ENCODE peak calls at places on chromosomes 16 and 17, in five cellular contexts. One of them, this sample, is unnamed. For H3K36me3, the result is how much of the 10 kb centered on the place peaks cover.

GRCh38 chr17:45200701-45201100 is 21.0 kb upstream of the FMNL1 start:
- DNase-seq in CD8-positive, alpha-beta memory T cell: no peak
- DNase-seq in heart left ventricle: peak
- DNase-seq in GM23248: no peak
- DNase-seq in fibroblast of lung: no peak
- DNase-seq in this sample: no peak

GRCh38 chr16:30166202-30166902 is 17.1 kb upstream of the CORO1A start:
- DNase-seq in GM23248: no peak
- DNase-seq in heart left ventricle: no peak
- DNase-seq in fibroblast of lung: no peak
- DNase-seq in CD8-positive, alpha-beta memory T cell: peak
- DNase-seq in this sample: no peak

GRCh38 chr17:1829579-1830257 is at the start of the genes RPA1 and SMYD4:
- DNase-seq in fibroblast of lung: peak
- DNase-seq in GM23248: peak
- DNase-seq in heart left ventricle: peak
- DNase-seq in CD8-positive, alpha-beta memory T cell: peak
- DNase-seq in this sample: peak

GRCh38 chr17:57945999-57946797 is 9.0 kb downstream of the CUEDC1 start:
- DNase-seq in fibroblast of lung: peak
- DNase-seq in GM23248: peak
- DNase-seq in CD8-positive, alpha-beta memory T cell: no peak
- DNase-seq in heart left ventricle: no peak
- DNase-seq in this sample: no peak

GRCh38 chr17:68460715-68461114 is 3.4 kb upstream of the WIPI1 start:
- DNase-seq in CD8-positive, alpha-beta memory T cell: peak
- DNase-seq in GM23248: no peak
- DNase-seq in fibroblast of lung: no peak
- DNase-seq in heart left ventricle: no peak
- DNase-seq in this sample: no peak

GRCh38 chr17:63988741-63989621 is 9.2 kb upstream of the PRR29 start:
- DNase-seq in GM23248: peak
- DNase-seq in CD8-positive, alpha-beta memory T cell: no peak
- DNase-seq in heart left ventricle: no peak
- DNase-seq in fibroblast of lung: no peak
- DNase-seq in this sample: no peak

GRCh38 chr17:16313159-16314090 is 39.8 kb downstream of the CENPV start:
- DNase-seq in GM23248: no peak
- DNase-seq in fibroblast of lung: peak
- DNase-seq in CD8-positive, alpha-beta memory T cell: no peak
- DNase-seq in heart left ventricle: no peak
- DNase-seq in this sample: peak

GRCh38 chr16:48385272-48385953 is at the start of gene SIAH1:
- DNase-seq in fibroblast of lung: peak
- DNase-seq in CD8-positive, alpha-beta memory T cell: peak
- DNase-seq in heart left ventricle: peak
- DNase-seq in GM23248: peak
- DNase-seq in this sample: peak

GRCh38 chr17:45246861-45247428 is 14.9 kb downstream of the SPATA32 start:
- DNase-seq in fibroblast of lung: peak
- DNase-seq in GM23248: peak
- DNase-seq in heart left ventricle: no peak
- DNase-seq in CD8-positive, alpha-beta memory T cell: no peak
- DNase-seq in this sample: peak

GRCh38 chr17:67469208-67469980 is 92.3 kb downstream of the PITPNC1 start:
- DNase-seq in heart left ventricle: no peak
- DNase-seq in GM23248: no peak
- DNase-seq in CD8-positive, alpha-beta memory T cell: peak
- DNase-seq in fibroblast of lung: peak
- DNase-seq in this sample: no peak

GRCh38 chr16:67110136-67110847 is 551 bp downstream of the PHAF1 start:
- DNase-seq in heart left ventricle: no peak
- DNase-seq in GM23248: no peak
- DNase-seq in CD8-positive, alpha-beta memory T cell: no peak
- DNase-seq in fibroblast of lung: no peak
- DNase-seq in this sample: no peak

GRCh38 chr17:6651483-6652452 is at the start of the genes C17orf100 and MED31:
- DNase-seq in GM23248: peak
- DNase-seq in heart left ventricle: peak
- DNase-seq in fibroblast of lung: peak
- DNase-seq in CD8-positive, alpha-beta memory T cell: peak
- DNase-seq in this sample: peak

GRCh38 chr17:35433075-35433894 is 985 bp upstream of the SLFN12 start:
- DNase-seq in GM23248: peak
- DNase-seq in heart left ventricle: peak
- DNase-seq in fibroblast of lung: peak
- DNase-seq in CD8-positive, alpha-beta memory T cell: no peak
- DNase-seq in this sample: peak

GRCh38 chr16:81486555-81487061 is 42.0 kb downstream of the CMIP start:
- DNase-seq in heart left ventricle: peak
- DNase-seq in CD8-positive, alpha-beta memory T cell: no peak
- DNase-seq in GM23248: peak
- DNase-seq in fibroblast of lung: peak
- DNase-seq in this sample: no peak

GRCh38 chr16:55948230-55948629 is 73.1 kb upstream of the CES5A start:
- DNase-seq in CD8-positive, alpha-beta memory T cell: no peak
- DNase-seq in GM23248: no peak
- DNase-seq in fibroblast of lung: no peak
- DNase-seq in heart left ventricle: no peak
- DNase-seq in this sample: no peak

DNA sequence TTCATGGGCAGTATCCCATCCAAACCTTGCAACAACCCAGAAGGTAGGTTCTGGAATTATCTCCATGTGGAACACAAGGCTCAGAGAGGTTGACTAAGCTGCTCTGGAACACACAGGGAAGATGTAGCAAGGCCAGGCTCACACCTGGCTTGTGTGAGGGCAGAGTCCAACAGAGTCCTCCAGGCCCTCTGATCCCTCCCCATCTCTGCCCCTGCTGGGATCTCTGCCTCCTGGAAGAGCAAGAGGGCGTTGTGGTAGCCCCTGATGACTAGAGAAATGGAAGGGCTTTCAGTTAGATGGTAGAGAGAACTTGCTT is 7.0 kb upstream of the PPP1R1B start:
- DNase-seq in heart left ventricle: no peak
- DNase-seq in CD8-positive, alpha-beta memory T cell: no peak
- DNase-seq in fibroblast of lung: no peak
- DNase-seq in GM23248: no peak
- DNase-seq in this sample: no peak
- H3K4me3 ChIP-seq in heart left ventricle: no peak
- H3K4me3 ChIP-seq in CD8-positive, alpha-beta memory T cell: no peak
- H3K4me3 ChIP-seq in fibroblast of lung: no peak
- H3K4me3 ChIP-seq in GM23248: no peak
- H3K4me3 ChIP-seq in this sample: no peak

DNA sequence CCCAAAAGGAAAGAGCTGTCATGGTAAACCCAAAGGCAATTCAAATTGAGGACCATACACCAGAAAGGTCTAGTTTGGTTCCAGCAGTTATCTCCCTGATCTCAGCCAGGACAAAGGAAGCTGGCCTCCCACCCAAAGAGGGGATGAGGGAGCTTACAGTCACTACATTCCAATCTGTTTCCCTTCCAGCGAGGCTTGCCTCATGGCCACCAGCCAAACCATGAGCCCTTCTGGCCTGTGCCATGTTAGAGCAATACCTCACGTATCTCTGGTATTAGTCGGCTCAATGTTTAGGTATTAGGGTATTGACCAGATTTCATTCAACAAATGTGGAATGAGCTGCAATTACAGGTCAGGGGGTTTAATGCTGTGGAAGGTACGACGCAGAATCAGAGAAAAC is 8.4 kb downstream of the NDUFAB1 start:
- DNase-seq in GM23248: peak
- DNase-seq in heart left ventricle: peak
- DNase-seq in fibroblast of lung: peak
- DNase-seq in CD8-positive, alpha-beta memory T cell: no peak
- DNase-seq in this sample: no peak
- H3K36me3 ChIP-seq in GM23248: under half
- H3K36me3 ChIP-seq in heart left ventricle: half or more
- H3K36me3 ChIP-seq in fibroblast of lung: under half
- H3K36me3 ChIP-seq in CD8-positive, alpha-beta memory T cell: under half
- H3K36me3 ChIP-seq in this sample: under half

GRCh38 chr16:27108826-27109665 is 42.3 kb downstream of the C16orf82 start:
- DNase-seq in heart left ventricle: no peak
- DNase-seq in fibroblast of lung: no peak
- DNase-seq in GM23248: no peak
- DNase-seq in CD8-positive, alpha-beta memory T cell: no peak
- DNase-seq in this sample: no peak

GRCh38 chr16:27110524-27110896 is 43.8 kb downstream of the C16orf82 start:
- DNase-seq in CD8-positive, alpha-beta memory T cell: no peak
- DNase-seq in GM23248: no peak
- DNase-seq in fibroblast of lung: no peak
- DNase-seq in heart left ventricle: no peak
- DNase-seq in this sample: no peak

GRCh38 chr16:27108051-27108770 is 41.5 kb downstream of the C16orf82 start:
- DNase-seq in CD8-positive, alpha-beta memory T cell: no peak
- DNase-seq in heart left ventricle: no peak
- DNase-seq in fibroblast of lung: no peak
- DNase-seq in GM23248: no peak
- DNase-seq in this sample: no peak

GRCh38 chr16:27111486-27111885 is 44.8 kb downstream of the C16orf82 start:
- DNase-seq in CD8-positive, alpha-beta memory T cell: no peak
- DNase-seq in fibroblast of lung: no peak
- DNase-seq in heart left ventricle: no peak
- DNase-seq in GM23248: no peak
- DNase-seq in this sample: no peak

GRCh38 chr16:27109666-27110523 is 43.2 kb downstream of the C16orf82 start:
- DNase-seq in heart left ventricle: peak
- DNase-seq in fibroblast of lung: peak
- DNase-seq in CD8-positive, alpha-beta memory T cell: peak
- DNase-seq in GM23248: peak
- DNase-seq in this sample: peak
- H3K4me3 ChIP-seq in heart left ventricle: no peak
- H3K4me3 ChIP-seq in fibroblast of lung: peak
- H3K4me3 ChIP-seq in CD8-positive, alpha-beta memory T cell: peak
- H3K4me3 ChIP-seq in GM23248: peak
- H3K4me3 ChIP-seq in this sample: peak

GRCh38 chr16:85675528-85675927 is 13.2 kb downstream of the GINS2 start:
- DNase-seq in fibroblast of lung: peak
- DNase-seq in heart left ventricle: no peak
- DNase-seq in GM23248: peak
- DNase-seq in CD8-positive, alpha-beta memory T cell: no peak
- DNase-seq in this sample: no peak
- H3K36me3 ChIP-seq in fibroblast of lung: under half
- H3K36me3 ChIP-seq in heart left ventricle: half or more
- H3K36me3 ChIP-seq in GM23248: under half
- H3K36me3 ChIP-seq in CD8-positive, alpha-beta memory T cell: under half
- H3K36me3 ChIP-seq in this sample: under half

GRCh38 chr17:5283531-5284315 is 1.6 kb downstream of the RABEP1 start:
- DNase-seq in CD8-positive, alpha-beta memory T cell: no peak
- DNase-seq in fibroblast of lung: peak
- DNase-seq in heart left ventricle: no peak
- DNase-seq in GM23248: peak
- DNase-seq in this sample: no peak
- H3K4me3 ChIP-seq in CD8-positive, alpha-beta memory T cell: peak
- H3K4me3 ChIP-seq in fibroblast of lung: peak
- H3K4me3 ChIP-seq in heart left ventricle: peak
- H3K4me3 ChIP-seq in GM23248: peak
- H3K4me3 ChIP-seq in this sample: no peak